ENCODE peak calls at places on chromosomes 7 and 10, in six cellular contexts. Q is body of pancreas; H is pancreas; V is foreskin fibroblast; E is psoas muscle; U is CD8-positive, alpha-beta T cell. J is an unnamed sample.

GRCh38 chr7:79272066-79272669 is 181.3 kb downstream of the MAGI2 start:
- DNase-seq in V (peak), Q (no peak), H (no peak), U (no peak), E (no peak), J (peak)

GRCh38 chr10:96089116-96089515 is 41.0 kb upstream of the ZNF518A start:
- DNase-seq in E (no peak), Q (no peak), H (no peak), U (no peak), V (no peak), J (no peak)

GRCh38 chr7:3120513-3120912 is 76.8 kb upstream of the CARD11 start:
- DNase-seq in H (no peak), V (no peak), E (no peak), U (no peak), Q (no peak), J (no peak)

GRCh38 chr7:137898839-137899681 is 52.3 kb upstream of the DGKI start:
- DNase-seq in E (peak), V (peak), U (peak), H (peak), Q (peak), J (peak)

GRCh38 chr7:134905375-134905774 is 80.9 kb upstream of the AGBL3 start:
- DNase-seq in E (peak), U (no peak), V (peak), Q (peak), H (no peak), J (peak)

GRCh38 chr7:55237156-55237721 is 127.9 kb upstream of the LANCL2 start:
- DNase-seq in E (no peak), U (no peak), Q (no peak), V (no peak), H (no peak), J (no peak)

GRCh38 chr7:98323597-98324322 is 42.3 kb downstream of the BRI3 start:
- DNase-seq in E (no peak), U (no peak), V (peak), Q (no peak), H (no peak), J (peak)

GRCh38 chr7:29538322-29538874 is 25.2 kb upstream of the PRR15 start:
- DNase-seq in H (no peak), V (peak), U (no peak), Q (no peak), E (no peak), J (no peak)

GRCh38 chr7:2028733-2029132 is 204.0 kb downstream of the MAD1L1 start:
- DNase-seq in E (no peak), H (no peak), V (no peak), Q (no peak), U (no peak), J (no peak)

GRCh38 chr7:127792528-127793342 is 140.7 kb downstream of the SND1 start:
- DNase-seq in U (peak), Q (peak), H (peak), E (no peak), V (no peak), J (no peak)

GRCh38 chr7:151687523-151688235 is 168.0 kb upstream of the RHEB start:
- DNase-seq in E (peak), U (no peak), V (peak), H (peak), Q (peak), J (peak)

GRCh38 chr10:30798621-30799020 is 169.1 kb upstream of the LYZL2 start:
- DNase-seq in E (no peak), V (no peak), Q (no peak), H (no peak), U (no peak), J (no peak)

GRCh38 chr7:3267928-3268690 is 32.9 kb upstream of the SDK1 start:
- DNase-seq in V (peak), E (no peak), Q (no peak), U (no peak), H (no peak), J (peak)

GRCh38 chr10:94524146-94524545 is 21.4 kb upstream of the HELLS start:
- DNase-seq in U (no peak), E (no peak), V (no peak), Q (no peak), H (no peak), J (peak)

GRCh38 chr7:114889646-114890285 is 32.1 kb upstream of the MDFIC start:
- DNase-seq in H (no peak), Q (no peak), E (no peak), V (peak), U (no peak), J (peak)

GRCh38 chr7:125423444-125424155 is 494.0 kb upstream of the POT1 start:
- DNase-seq in Q (no peak), V (no peak), U (no peak), E (no peak), H (no peak), J (peak)

GRCh38 chr7:131300572-131301466 is 26.9 kb upstream of the MKLN1 start:
- DNase-seq in V (peak), E (no peak), Q (no peak), H (no peak), U (no peak), J (peak)

GRCh38 chr7:43528581-43529354 is 54.1 kb upstream of the STK17A start:
- DNase-seq in Q (no peak), U (no peak), V (no peak), H (no peak), E (no peak), J (no peak)

GRCh38 chr7:34875481-34875880 is 161.8 kb downstream of the DPY19L1 start:
- DNase-seq in H (no peak), E (no peak), U (no peak), Q (no peak), V (no peak), J (no peak)

GRCh38 chr7:17099083-17099973 is 199.1 kb upstream of the AHR start:
- DNase-seq in Q (peak), V (peak), E (no peak), H (peak), U (no peak), J (peak)

GRCh38 chr10:131975003-131975402 is 6.7 kb downstream of the BNIP3 start:
- DNase-seq in U (no peak), Q (no peak), V (no peak), E (no peak), H (no peak), J (no peak)

GRCh38 chr7:29177963-29178612 is 16.5 kb upstream of the CHN2 start:
- DNase-seq in H (no peak), V (no peak), U (no peak), Q (no peak), E (peak), J (peak)

GRCh38 chr7:131057015-131057518 is 270.6 kb upstream of the MKLN1 start:
- DNase-seq in H (no peak), Q (no peak), V (peak), E (no peak), U (no peak), J (peak)

GRCh38 chr7:87231715-87232114 is 12.2 kb upstream of the TMEM243 start:
- DNase-seq in E (no peak), H (no peak), Q (no peak), U (no peak), V (peak), J (no peak)

GRCh38 chr7:151696738-151697514 is 177.2 kb upstream of the RHEB start:
- DNase-seq in E (no peak), U (no peak), V (no peak), H (no peak), Q (no peak), J (no peak)

GRCh38 chr7:68925241-68925640 is 673.0 kb upstream of the AUTS2 start:
- DNase-seq in V (no peak), H (no peak), Q (no peak), E (no peak), U (no peak), J (no peak)

GRCh38 chr7:116327751-116328150 is 117.4 kb downstream of the TES start:
- DNase-seq in V (peak), E (no peak), H (no peak), U (no peak), Q (no peak), J (peak)

GRCh38 chr7:158120751-158121150 is 466.9 kb downstream of the PTPRN2 start:
- DNase-seq in Q (no peak), U (no peak), E (no peak), H (no peak), V (no peak), J (no peak)

GRCh38 chr10:104642311-104643022 is 1.4 kb downstream of the SORCS3 start:
- DNase-seq in E (no peak), V (peak), H (no peak), Q (peak), U (no peak), J (no peak)

GRCh38 chr7:121337398-121337797 is 8.6 kb downstream of the WNT16 start:
- DNase-seq in U (no peak), V (peak), H (no peak), E (no peak), Q (no peak), J (peak)

GRCh38 chr10:80462277-80462985 is 8.3 kb downstream of the TSPAN14 start:
- DNase-seq in Q (no peak), H (no peak), V (peak), U (no peak), E (no peak), J (peak)

GRCh38 chr7:22173884-22174573 is 182.9 kb downstream of the RAPGEF5 start:
- DNase-seq in Q (no peak), E (no peak), U (peak), H (no peak), V (no peak), J (no peak)

GRCh38 chr10:71124921-71125748 is 87.2 kb upstream of the UNC5B start:
- DNase-seq in Q (no peak), H (no peak), V (no peak), E (no peak), U (no peak), J (no peak)

GRCh38 chr10:121974019-121974534 is 940 bp downstream of the NSMCE4A start:
- DNase-seq in E (no peak), Q (no peak), V (no peak), H (no peak), U (no peak), J (no peak)

GRCh38 chr7:15750741-15751140 is 64.3 kb upstream of the MEOX2 start:
- DNase-seq in V (peak), Q (no peak), U (no peak), H (no peak), E (no peak), J (no peak)

GRCh38 chr7:43905954-43906326 is 456 bp downstream of the URGCP start:
- DNase-seq in Q (peak), U (peak), V (peak), H (peak), E (peak), J (peak)

DNA sequence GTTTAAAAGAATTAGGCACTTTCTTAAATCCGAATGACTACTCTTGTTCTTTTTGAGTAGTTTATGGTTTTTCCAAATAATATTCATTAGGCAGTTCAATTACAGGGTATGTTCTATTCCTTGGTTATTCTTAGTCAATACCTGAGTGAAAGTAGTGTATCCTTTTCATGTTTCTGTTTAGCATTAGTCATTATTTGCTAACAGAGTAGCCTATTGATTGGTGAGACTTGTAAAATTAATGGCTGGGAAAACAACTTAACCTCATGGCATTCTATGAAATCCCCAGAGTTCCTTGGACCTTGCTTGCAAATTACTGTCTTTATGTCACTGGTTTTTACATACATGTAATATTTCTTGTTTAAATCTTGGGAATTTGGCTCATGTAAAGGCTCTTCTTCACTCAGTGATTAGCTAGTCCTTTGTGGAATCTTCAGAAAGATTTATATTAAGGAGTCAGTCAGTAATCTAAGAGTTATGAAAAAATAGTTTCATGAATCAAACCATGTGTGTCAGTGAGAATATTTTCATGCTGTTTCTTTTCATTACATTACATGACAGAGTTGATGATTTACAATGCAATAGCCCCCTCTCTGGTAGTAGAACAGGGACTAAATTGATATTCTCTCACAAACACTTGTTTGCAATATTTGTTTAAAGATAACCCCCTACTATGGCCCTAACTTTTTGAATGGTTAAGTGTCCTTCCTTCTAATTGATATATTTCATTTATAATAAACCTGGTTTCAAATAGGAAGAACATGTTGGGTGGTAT is 81.5 kb upstream of the LRRTM3 start:
- DNase-seq in E (no peak), Q (no peak), V (peak), H (no peak), U (no peak), J (peak)
- TF ChIP-seq CTCF in E (no peak), Q (no peak), V (no peak), H (no peak), U (no peak), J (peak)

DNA sequence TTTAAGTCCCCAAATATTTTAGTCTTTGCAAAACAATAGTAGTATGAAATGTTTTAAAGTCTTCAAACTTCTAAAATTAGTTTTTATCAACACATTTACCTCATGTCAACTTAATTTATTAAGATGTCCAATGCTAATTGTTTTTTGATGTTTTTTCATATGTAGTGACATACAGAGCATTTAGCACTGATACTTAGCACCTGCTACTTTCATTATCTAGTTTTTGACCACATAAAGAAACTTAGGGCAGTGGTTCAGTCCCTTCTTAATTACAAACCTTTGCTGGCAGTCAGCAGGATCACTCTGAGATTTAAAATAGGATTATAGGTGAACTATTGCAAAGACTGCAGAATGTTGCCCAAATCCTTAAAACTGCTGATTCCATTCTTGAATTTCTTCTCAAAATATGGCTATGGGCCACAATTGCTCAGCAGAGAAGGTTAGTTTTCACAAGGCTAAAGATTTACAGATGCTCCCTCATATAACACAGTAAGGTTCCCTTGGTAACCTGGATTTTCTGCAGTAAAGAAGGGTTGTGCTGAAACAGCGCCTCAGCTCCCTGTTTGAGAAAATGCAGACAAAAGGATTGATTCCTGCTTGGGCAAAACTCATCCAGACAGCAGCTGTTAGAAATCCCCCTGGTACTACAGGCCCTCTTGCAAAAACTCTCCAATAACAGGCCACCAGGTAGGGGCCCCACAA is 3.3 kb downstream of the GPR85 start:
- DNase-seq in V (no peak), E (no peak), Q (no peak), H (no peak), U (no peak), J (no peak)
- H3K4me3 ChIP-seq in V (no peak), E (no peak), Q (no peak), H (no peak), U (no peak), J (no peak)

DNA sequence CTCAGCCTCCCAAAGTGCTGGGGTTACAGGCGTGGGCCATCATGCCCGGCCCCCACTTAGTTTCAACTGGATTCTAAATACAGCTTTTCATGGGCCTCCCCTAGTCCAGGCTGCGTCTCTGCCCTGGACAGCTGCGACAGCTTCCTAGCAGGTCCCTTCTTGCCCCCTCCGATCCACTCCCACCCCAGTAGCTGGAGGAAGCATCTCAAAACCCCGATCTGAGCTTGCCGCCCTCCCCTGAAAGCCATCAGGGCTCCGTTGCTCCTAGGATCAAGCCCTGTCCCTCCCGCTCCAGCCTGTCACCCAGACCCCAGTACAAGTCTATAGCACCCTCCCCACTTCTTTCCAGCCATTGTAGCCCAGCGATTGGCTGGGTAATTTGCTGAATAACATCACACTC is 64.5 kb downstream of the VWA2 start:
- DNase-seq in V (no peak), E (no peak), Q (no peak), U (no peak), H (no peak), J (no peak)
- TF ChIP-seq CTCF in V (no peak), E (no peak), Q (no peak), U (no peak), H (no peak), J (no peak)

DNA sequence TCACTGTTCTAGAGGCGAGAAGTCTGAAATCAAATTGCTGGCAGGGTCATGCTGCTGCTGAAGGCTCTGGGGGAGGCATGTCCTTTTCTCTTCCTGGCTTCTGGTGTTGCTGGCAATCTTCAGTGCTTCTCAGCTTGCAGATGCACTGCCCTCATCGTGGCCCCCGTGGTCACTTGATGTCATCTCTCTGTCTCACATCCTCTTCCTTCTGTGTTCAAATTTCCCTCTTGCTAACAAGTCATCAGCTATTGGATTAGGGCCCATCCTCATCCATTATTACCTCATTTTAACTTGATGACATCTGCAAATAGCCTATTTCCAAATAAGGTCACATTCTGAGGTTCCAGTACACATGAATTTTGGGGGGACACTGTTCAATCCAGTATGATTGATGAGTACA is 36.6 kb upstream of the SRGN start:
- DNase-seq in U (no peak), E (peak), H (no peak), V (peak), Q (no peak), J (peak)
- H3K4me3 ChIP-seq in U (no peak), E (no peak), H (no peak), V (no peak), Q (no peak), J (no peak)

DNA sequence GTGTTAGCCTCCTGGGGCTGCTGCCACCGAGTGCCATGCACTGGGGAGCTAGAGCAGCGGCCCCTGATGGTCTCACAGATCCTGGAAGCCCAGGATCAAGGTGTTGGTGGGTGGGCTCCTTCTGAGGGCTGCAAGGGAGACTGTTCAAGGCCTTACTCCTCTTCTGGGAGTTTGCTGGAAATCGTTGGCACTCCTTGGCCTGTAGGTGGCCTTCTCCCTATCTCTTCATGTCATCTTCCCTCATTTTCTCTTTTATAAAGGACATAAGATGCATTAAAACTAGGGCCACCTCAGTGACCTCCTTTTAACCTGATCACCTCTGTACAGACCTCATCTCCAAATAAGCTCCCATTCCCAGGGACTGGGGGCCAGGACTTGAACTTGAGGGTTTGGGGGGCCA is 27.0 kb upstream of the ZNF862 start:
- DNase-seq in H (no peak), V (peak), E (no peak), Q (no peak), U (no peak), J (no peak)
- TF ChIP-seq CTCF in H (no peak), V (peak), E (no peak), Q (no peak), U (no peak), J (peak)

GRCh38 chr10:59865101-59865500 is 41.3 kb downstream of the CCDC6 start:
- DNase-seq in H (peak), U (no peak), Q (peak), E (no peak), V (peak), J (peak)
- H3K4me3 ChIP-seq in H (no peak), U (no peak), Q (no peak), E (no peak), V (no peak), J (no peak)

DNA sequence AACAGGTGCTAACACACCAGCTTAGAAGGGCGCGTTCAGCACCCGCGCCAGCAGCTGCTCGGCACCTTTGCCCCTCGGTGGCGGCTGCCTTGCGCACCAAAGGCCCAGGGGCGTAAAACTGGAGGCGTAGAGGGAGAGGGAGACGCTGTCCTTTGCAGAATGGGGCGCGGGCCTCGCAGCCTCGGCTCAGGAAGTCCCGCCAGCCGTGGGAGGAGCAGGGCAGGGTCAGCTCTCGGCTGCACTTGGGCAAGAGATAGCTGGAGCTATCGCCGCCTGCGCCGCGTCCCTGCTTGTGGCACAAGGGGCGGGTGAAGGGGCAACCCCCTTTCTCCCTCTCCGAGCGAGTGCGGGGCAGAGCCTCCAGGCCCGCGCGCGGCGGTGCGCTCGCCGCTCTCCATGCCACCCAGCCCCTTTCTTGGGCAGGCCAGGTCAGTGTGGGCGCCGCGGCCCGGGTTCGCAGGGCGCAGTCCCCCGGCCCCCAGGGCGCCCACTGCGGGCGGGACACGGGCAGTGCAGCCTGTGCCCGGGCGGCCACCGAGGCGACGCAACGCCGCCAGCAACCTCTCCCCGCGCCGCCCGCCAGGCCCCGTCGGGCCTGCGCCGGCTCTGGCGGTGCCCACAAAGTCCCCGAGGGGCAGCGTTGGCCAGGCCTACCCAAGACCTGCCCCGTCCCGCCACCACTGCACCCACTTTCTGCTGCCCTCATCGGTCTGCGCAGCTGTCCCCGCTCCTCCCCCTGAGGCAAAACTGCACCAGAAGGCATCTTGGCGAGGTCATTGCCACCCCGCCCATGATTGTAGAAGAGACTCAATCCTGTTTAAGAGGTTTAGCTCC is 4.1 kb downstream of the NEUROD6 start:
- DNase-seq in H (peak), V (no peak), U (no peak), E (no peak), Q (no peak), J (no peak)
- TF ChIP-seq CTCF in H (no peak), V (no peak), U (no peak), E (no peak), Q (no peak), J (no peak)

GRCh38 chr10:12081879-12082560 is 13.3 kb downstream of the DHTKD1 start:
- DNase-seq in H (no peak), U (no peak), E (no peak), V (peak), Q (no peak), J (peak)
- H3K4me3 ChIP-seq in H (no peak), U (no peak), E (no peak), V (no peak), Q (no peak), J (no peak)